ENCODE peak calls at places on chromosomes 16 and 17, in ten cellular contexts. Y is ovary, I is brain microvascular endothelial cell, B is bronchial epithelial cell, R is colonic mucosa, V is esophagus squamous epithelium, M is breast epithelium, S is RWPE2, P is astrocyte of the spinal cord, X is mucosa of descending colon. G is an unnamed sample.
A peak's percentile ranks its signal among the peaks of the same experiment; 100 is the strongest.

GRCh38 chr16:68005786-68006286 is 6.6 kb upstream of the DPEP2 start:
- DNase-seq in Y (no peak), I (no peak), B (peak; percentile 90), R (no peak), V (peak; percentile 22), M (no peak), S (no peak), P (peak; percentile 19), X (no peak), G (peak; percentile 75)

GRCh38 chr17:59356543-59357218 is 25.2 kb downstream of the YPEL2 start:
- DNase-seq in Y (no peak), I (no peak), B (peak; percentile 43), R (no peak), V (no peak), M (no peak), S (no peak), P (no peak), X (no peak), G (no peak)

GRCh38 chr17:40915199-40915661 is 22.2 kb downstream of the KRT23 start:
- DNase-seq in Y (no peak), I (peak; percentile 81), B (peak; percentile 100), R (no peak), V (no peak), M (no peak), S (no peak), P (peak; percentile 92), X (no peak), G (peak; percentile 61)

GRCh38 chr16:8963010-8963824 is 489 bp downstream of the USP7 start:
- DNase-seq in Y (no peak), I (no peak), B (no peak), R (no peak), V (no peak), M (no peak), S (no peak), P (no peak), X (peak; percentile 60), G (no peak)

GRCh38 chr17:55215711-55216110 is 49.0 kb upstream of the HLF start:
- DNase-seq in Y (no peak), I (no peak), B (no peak), R (no peak), V (no peak), M (no peak), S (no peak), P (no peak), X (no peak), G (no peak)

GRCh38 chr17:57085448-57086068 is 512 bp downstream of the AKAP1 start:
- DNase-seq in Y (peak; percentile 71), I (no peak), B (no peak), R (peak; percentile 93), V (no peak), M (no peak), S (no peak), P (peak; percentile 37), X (peak; percentile 92), G (peak; percentile 66)

GRCh38 chr17:14107889-14108288 is 38.6 kb downstream of the COX10 start:
- DNase-seq in Y (no peak), I (no peak), B (no peak), R (no peak), V (no peak), M (no peak), S (no peak), P (no peak), X (no peak), G (no peak)

GRCh38 chr17:44354582-44355309 is 8.9 kb downstream of the FAM171A2 start:
- DNase-seq in Y (no peak), I (no peak), B (no peak), R (peak; percentile 56), V (no peak), M (no peak), S (no peak), P (no peak), X (peak; percentile 69), G (peak; percentile 73)

GRCh38 chr17:43591750-43592562 is 45.8 kb upstream of the ETV4 start:
- DNase-seq in Y (peak; percentile 79), I (peak; percentile 76), B (peak; percentile 9), R (peak; percentile 62), V (no peak), M (peak; percentile 61), S (no peak), P (peak; percentile 62), X (peak; percentile 53), G (peak; percentile 20)

GRCh38 chr17:2406271-2406902 is 5.5 kb upstream of the MNT start:
- DNase-seq in Y (no peak), I (no peak), B (peak; percentile 96), R (peak; percentile 82), V (no peak), M (no peak), S (no peak), P (no peak), X (peak; percentile 80), G (no peak)

GRCh38 chr17:63984651-63985386 is 12.1 kb upstream of the SCN4A start:
- DNase-seq in Y (peak; percentile 47), I (peak; percentile 89), B (peak; percentile 73), R (peak; percentile 80), V (no peak), M (no peak), S (no peak), P (peak; percentile 89), X (peak; percentile 60), G (peak; percentile 57)

GRCh38 chr17:48994548-48995331 is 2.4 kb upstream of the IGF2BP1 start:
- DNase-seq in Y (no peak), I (no peak), B (no peak), R (no peak), V (no peak), M (no peak), S (no peak), P (no peak), X (no peak), G (no peak)

GRCh38 chr17:48995332-48995870 is 1.8 kb upstream of the IGF2BP1 start:
- DNase-seq in Y (no peak), I (no peak), B (no peak), R (no peak), V (no peak), M (no peak), S (no peak), P (no peak), X (no peak), G (no peak)

GRCh38 chr17:48996696-48997102 is 486 bp upstream of the IGF2BP1 start:
- DNase-seq in Y (no peak), I (no peak), B (no peak), R (no peak), V (no peak), M (no peak), S (no peak), P (no peak), X (no peak), G (no peak)

GRCh38 chr17:48997103-48997826 is at the start of gene IGF2BP1:
- DNase-seq in Y (no peak), I (peak; percentile 61), B (no peak), R (no peak), V (no peak), M (no peak), S (no peak), P (peak; percentile 84), X (peak; percentile 42), G (peak; percentile 57)

GRCh38 chr17:48995871-48996695 is 1.1 kb upstream of the IGF2BP1 start:
- DNase-seq in Y (no peak), I (no peak), B (no peak), R (no peak), V (no peak), M (no peak), S (no peak), P (peak; percentile 29), X (no peak), G (no peak)
- TF ChIP-seq CTCF in Y (no peak), I (no peak), B (no peak), R (no peak), V (no peak), M (no peak), S (no peak), P (no peak), X (no peak), G (no peak)

DNA sequence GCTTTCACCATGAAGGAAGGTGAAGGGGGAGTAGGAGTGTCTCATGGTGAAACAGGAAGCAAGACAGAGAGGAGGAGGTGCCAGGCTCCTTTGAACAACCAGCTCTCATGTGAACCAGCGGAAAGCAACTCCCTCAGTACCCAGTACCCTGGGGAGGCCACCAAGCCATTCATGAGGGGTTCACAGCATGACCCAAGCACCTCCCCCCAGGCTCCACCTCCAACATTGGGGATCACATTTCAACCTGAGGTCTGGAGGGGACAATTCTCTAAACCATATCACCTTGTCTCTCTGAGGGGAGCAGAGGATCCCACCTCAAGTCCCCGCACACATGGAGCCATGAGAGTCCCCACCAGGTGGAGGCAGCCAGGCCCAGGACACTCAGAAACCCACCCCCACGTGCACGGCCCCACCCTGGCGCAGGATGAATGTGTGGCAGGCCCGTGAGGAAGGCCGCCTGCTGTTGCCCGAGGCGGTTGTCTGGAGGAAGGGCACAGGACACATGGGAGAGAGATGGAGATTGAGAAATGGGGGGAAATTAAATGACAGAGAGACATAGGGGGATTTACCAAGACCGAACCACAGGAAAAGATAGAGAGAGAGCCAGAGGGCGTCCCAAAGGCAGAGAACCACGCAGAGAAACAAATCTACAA is 85.9 kb downstream of the TMEM132E start:
- DNase-seq in Y (no peak), I (no peak), B (no peak), R (no peak), V (no peak), M (no peak), S (no peak), P (no peak), X (no peak), G (peak; percentile 18)
- H3K4me3 ChIP-seq in Y (no peak overlapping the region), I (no peak overlapping the region), B (no peak overlapping the region), R (no peak overlapping the region), V (no peak overlapping the region), M (no peak overlapping the region), S (no peak overlapping the region), P (no peak overlapping the region), X (no peak overlapping the region), G (no peak overlapping the region)

DNA sequence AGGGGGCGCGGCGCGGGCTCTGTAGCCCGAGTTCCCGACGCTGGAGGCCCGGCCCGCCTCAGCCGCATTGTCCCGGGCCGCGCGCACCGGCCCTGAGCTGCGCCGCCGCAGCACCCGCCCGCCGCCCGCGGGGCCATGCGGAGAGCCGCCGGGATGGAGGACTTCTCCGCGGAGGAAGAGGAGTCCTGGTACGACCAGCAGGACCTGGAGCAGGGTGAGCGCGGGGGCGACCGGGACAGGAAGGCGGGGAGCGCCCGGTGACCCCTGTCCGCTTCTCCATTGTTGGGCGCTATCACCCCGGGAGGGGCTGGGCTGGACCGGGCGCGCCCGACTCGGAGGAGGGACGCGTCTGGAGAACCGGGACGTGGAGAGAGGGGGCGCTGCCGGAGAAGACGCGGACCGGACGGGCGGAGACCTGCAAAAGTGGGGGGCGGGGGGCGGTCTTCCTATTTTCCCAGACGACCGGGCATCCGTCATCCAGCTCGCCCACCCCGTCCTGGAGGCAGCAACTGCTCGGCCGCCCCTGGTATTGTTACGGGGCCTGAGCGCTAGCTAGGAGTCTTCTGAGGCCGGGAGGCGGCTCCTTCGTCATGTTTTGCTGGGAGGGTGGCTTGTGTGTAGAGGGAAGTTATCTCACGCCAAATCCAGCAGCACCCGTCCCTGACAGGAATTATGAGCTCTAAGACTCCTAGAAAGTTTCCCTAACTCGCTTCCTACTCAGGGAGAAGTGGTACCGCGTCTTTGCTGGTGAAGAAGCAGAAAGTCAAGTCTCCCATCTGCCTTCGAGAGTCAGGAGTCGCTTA is 678 bp downstream of the CDR2L start:
- DNase-seq in Y (peak; percentile 88), I (peak; percentile 74), B (peak; percentile 39), R (peak; percentile 79), V (no peak), M (peak; percentile 79), S (no peak), P (peak; percentile 78), X (peak; percentile 80), G (no peak)
- TF ChIP-seq CTCF in Y (peak; percentile 52), I (peak; percentile 60), B (peak; percentile 34), R (no peak), V (peak; percentile 18), M (peak; percentile 26), S (peak; percentile 60), P (peak; percentile 47), X (no peak), G (no peak)

GRCh38 chr17:74429604-74430384 is 2.1 kb upstream of the GPRC5C start:
- DNase-seq in Y (peak; percentile 66), I (no peak), B (peak; percentile 13), R (peak; percentile 69), V (no peak), M (no peak), S (no peak), P (no peak), X (peak; percentile 48), G (no peak)
- H3K4me3 ChIP-seq in Y (peak overlapping the region; percentile 52), I (no peak overlapping the region), B (peak overlapping the region; percentile 69), R (peak overlapping the region; percentile 81), V (peak overlapping the region; percentile 59), M (peak overlapping the region; percentile 50), S (no peak overlapping the region), P (no peak overlapping the region), X (no peak overlapping the region), G (no peak overlapping the region)